ENCODE peak calls at places on chromosomes 12 and 14, in nine cellular contexts. One of them, this sample, is unnamed.

GRCh38 chr14:65149116-65149515 is 46.8 kb upstream of the MAX start:
- DNase-seq in HCT116: no peak
- DNase-seq in HepG2: no peak
- DNase-seq in uterus: no peak
- DNase-seq in testis: no peak
- DNase-seq in transverse colon: no peak
- DNase-seq in esophagus squamous epithelium: no peak
- DNase-seq in heart left ventricle: no peak
- DNase-seq in A549: no peak
- DNase-seq in this sample: no peak

GRCh38 chr12:18045446-18046001 is 44.5 kb downstream of the RERGL start:
- DNase-seq in HCT116: no peak
- DNase-seq in HepG2: no peak
- DNase-seq in uterus: no peak
- DNase-seq in testis: no peak
- DNase-seq in transverse colon: no peak
- DNase-seq in esophagus squamous epithelium: no peak
- DNase-seq in heart left ventricle: no peak
- DNase-seq in A549: no peak
- DNase-seq in this sample: no peak

GRCh38 chr12:16555630-16556029 is 50.3 kb downstream of the LMO3 start:
- DNase-seq in HCT116: no peak
- DNase-seq in HepG2: no peak
- DNase-seq in uterus: no peak
- DNase-seq in testis: no peak
- DNase-seq in transverse colon: no peak
- DNase-seq in esophagus squamous epithelium: no peak
- DNase-seq in heart left ventricle: no peak
- DNase-seq in A549: no peak
- DNase-seq in this sample: no peak

GRCh38 chr14:100117647-100118376 is 41.6 kb downstream of the DEGS2 start:
- DNase-seq in HCT116: no peak
- DNase-seq in HepG2: no peak
- DNase-seq in uterus: no peak
- DNase-seq in testis: no peak
- DNase-seq in transverse colon: peak; percentile 65
- DNase-seq in esophagus squamous epithelium: no peak
- DNase-seq in heart left ventricle: no peak
- DNase-seq in A549: no peak
- DNase-seq in this sample: no peak

GRCh38 chr14:103136388-103137271 is 13.4 kb downstream of the TNFAIP2 start:
- DNase-seq in HCT116: peak; percentile 28
- DNase-seq in HepG2: no peak
- DNase-seq in uterus: peak; percentile 63
- DNase-seq in testis: no peak
- DNase-seq in transverse colon: no peak
- DNase-seq in esophagus squamous epithelium: no peak
- DNase-seq in heart left ventricle: no peak
- DNase-seq in A549: no peak
- DNase-seq in this sample: peak; percentile 36

GRCh38 chr14:72604133-72604532 is 289.8 kb downstream of the DPF3 start:
- DNase-seq in HCT116: no peak
- DNase-seq in HepG2: no peak
- DNase-seq in uterus: no peak
- DNase-seq in testis: no peak
- DNase-seq in transverse colon: no peak
- DNase-seq in esophagus squamous epithelium: no peak
- DNase-seq in heart left ventricle: no peak
- DNase-seq in A549: no peak
- DNase-seq in this sample: no peak

GRCh38 chr14:61934385-61934784 is 172.2 kb downstream of the SNAPC1 start:
- DNase-seq in HCT116: no peak
- DNase-seq in HepG2: no peak
- DNase-seq in uterus: no peak
- DNase-seq in testis: no peak
- DNase-seq in transverse colon: no peak
- DNase-seq in esophagus squamous epithelium: no peak
- DNase-seq in heart left ventricle: no peak
- DNase-seq in A549: no peak
- DNase-seq in this sample: no peak

GRCh38 chr12:111283986-111284385 is 84.9 kb downstream of the PHETA1 start:
- DNase-seq in HCT116: no peak
- DNase-seq in HepG2: no peak
- DNase-seq in uterus: no peak
- DNase-seq in testis: no peak
- DNase-seq in transverse colon: no peak
- DNase-seq in esophagus squamous epithelium: no peak
- DNase-seq in heart left ventricle: no peak
- DNase-seq in A549: no peak
- DNase-seq in this sample: no peak

GRCh38 chr12:18165422-18165871 is 75.5 kb upstream of the RERGL start:
- DNase-seq in HCT116: no peak
- DNase-seq in HepG2: no peak
- DNase-seq in uterus: no peak
- DNase-seq in testis: no peak
- DNase-seq in transverse colon: no peak
- DNase-seq in esophagus squamous epithelium: no peak
- DNase-seq in heart left ventricle: no peak
- DNase-seq in A549: no peak
- DNase-seq in this sample: no peak

GRCh38 chr12:56593909-56594621 is 36.1 kb downstream of the BAZ2A start:
- DNase-seq in HCT116: peak; percentile 51
- DNase-seq in HepG2: peak; percentile 35
- DNase-seq in uterus: peak; percentile 36
- DNase-seq in testis: peak; percentile 69
- DNase-seq in transverse colon: peak; percentile 43
- DNase-seq in esophagus squamous epithelium: no peak
- DNase-seq in heart left ventricle: no peak
- DNase-seq in A549: peak; percentile 78
- DNase-seq in this sample: peak; percentile 73

GRCh38 chr12:55732288-55732687 is 3.5 kb upstream of the CD63 start:
- DNase-seq in HCT116: no peak
- DNase-seq in HepG2: no peak
- DNase-seq in uterus: no peak
- DNase-seq in testis: no peak
- DNase-seq in transverse colon: no peak
- DNase-seq in esophagus squamous epithelium: no peak
- DNase-seq in heart left ventricle: no peak
- DNase-seq in A549: no peak
- DNase-seq in this sample: no peak

GRCh38 chr12:120249266-120249874 is 16.2 kb downstream of the PXN start:
- DNase-seq in HCT116: no peak
- DNase-seq in HepG2: no peak
- DNase-seq in uterus: no peak
- DNase-seq in testis: no peak
- DNase-seq in transverse colon: no peak
- DNase-seq in esophagus squamous epithelium: no peak
- DNase-seq in heart left ventricle: no peak
- DNase-seq in A549: no peak
- DNase-seq in this sample: no peak

GRCh38 chr12:530308-530707 is 70.6 kb downstream of the B4GALNT3 start:
- DNase-seq in HCT116: no peak
- DNase-seq in HepG2: no peak
- DNase-seq in uterus: no peak
- DNase-seq in testis: no peak
- DNase-seq in transverse colon: no peak
- DNase-seq in esophagus squamous epithelium: no peak
- DNase-seq in heart left ventricle: no peak
- DNase-seq in A549: no peak
- DNase-seq in this sample: no peak

GRCh38 chr12:19572920-19573558 is 133.7 kb downstream of the AEBP2 start:
- DNase-seq in HCT116: peak; percentile 32
- DNase-seq in HepG2: peak; percentile 45
- DNase-seq in uterus: peak; percentile 24
- DNase-seq in testis: peak; percentile 56
- DNase-seq in transverse colon: peak; percentile 13
- DNase-seq in esophagus squamous epithelium: no peak
- DNase-seq in heart left ventricle: no peak
- DNase-seq in A549: no peak
- DNase-seq in this sample: peak; percentile 59

GRCh38 chr12:117228239-117228638 is 38.0 kb upstream of the FBXO21 start:
- DNase-seq in HCT116: no peak
- DNase-seq in HepG2: no peak
- DNase-seq in uterus: no peak
- DNase-seq in testis: no peak
- DNase-seq in transverse colon: no peak
- DNase-seq in esophagus squamous epithelium: no peak
- DNase-seq in heart left ventricle: no peak
- DNase-seq in A549: peak; percentile 72
- DNase-seq in this sample: no peak

GRCh38 chr12:121420109-121420508 is 20.2 kb downstream of the RNF34 start:
- DNase-seq in HCT116: no peak
- DNase-seq in HepG2: no peak
- DNase-seq in uterus: no peak
- DNase-seq in testis: no peak
- DNase-seq in transverse colon: no peak
- DNase-seq in esophagus squamous epithelium: no peak
- DNase-seq in heart left ventricle: no peak
- DNase-seq in A549: no peak
- DNase-seq in this sample: no peak
- TF ChIP-seq POLR2A in HCT116: no peak
- TF ChIP-seq POLR2A in HepG2: no peak
- TF ChIP-seq POLR2A in uterus: no peak
- TF ChIP-seq POLR2A in testis: no peak
- TF ChIP-seq POLR2A in transverse colon: no peak
- TF ChIP-seq POLR2A in esophagus squamous epithelium: no peak
- TF ChIP-seq POLR2A in heart left ventricle: no peak
- TF ChIP-seq POLR2A in A549: no peak
- TF ChIP-seq POLR2A in this sample: no peak

GRCh38 chr12:132828706-132829534 is at the start of gene GOLGA3:
- DNase-seq in HCT116: peak; percentile 94
- DNase-seq in HepG2: peak; percentile 87
- DNase-seq in uterus: peak; percentile 92
- DNase-seq in testis: peak; percentile 97
- DNase-seq in transverse colon: peak; percentile 96
- DNase-seq in esophagus squamous epithelium: peak; percentile 61
- DNase-seq in heart left ventricle: peak; percentile 97
- DNase-seq in A549: peak; percentile 95
- DNase-seq in this sample: peak; percentile 97
- TF ChIP-seq POLR2A in HCT116: peak; percentile 27
- TF ChIP-seq POLR2A in HepG2: peak; percentile 60
- TF ChIP-seq POLR2A in uterus: peak; percentile 72
- TF ChIP-seq POLR2A in testis: no peak
- TF ChIP-seq POLR2A in transverse colon: peak; percentile 78
- TF ChIP-seq POLR2A in esophagus squamous epithelium: no peak
- TF ChIP-seq POLR2A in heart left ventricle: peak; percentile 38
- TF ChIP-seq POLR2A in A549: peak; percentile 58
- TF ChIP-seq POLR2A in this sample: peak; percentile 64

DNA sequence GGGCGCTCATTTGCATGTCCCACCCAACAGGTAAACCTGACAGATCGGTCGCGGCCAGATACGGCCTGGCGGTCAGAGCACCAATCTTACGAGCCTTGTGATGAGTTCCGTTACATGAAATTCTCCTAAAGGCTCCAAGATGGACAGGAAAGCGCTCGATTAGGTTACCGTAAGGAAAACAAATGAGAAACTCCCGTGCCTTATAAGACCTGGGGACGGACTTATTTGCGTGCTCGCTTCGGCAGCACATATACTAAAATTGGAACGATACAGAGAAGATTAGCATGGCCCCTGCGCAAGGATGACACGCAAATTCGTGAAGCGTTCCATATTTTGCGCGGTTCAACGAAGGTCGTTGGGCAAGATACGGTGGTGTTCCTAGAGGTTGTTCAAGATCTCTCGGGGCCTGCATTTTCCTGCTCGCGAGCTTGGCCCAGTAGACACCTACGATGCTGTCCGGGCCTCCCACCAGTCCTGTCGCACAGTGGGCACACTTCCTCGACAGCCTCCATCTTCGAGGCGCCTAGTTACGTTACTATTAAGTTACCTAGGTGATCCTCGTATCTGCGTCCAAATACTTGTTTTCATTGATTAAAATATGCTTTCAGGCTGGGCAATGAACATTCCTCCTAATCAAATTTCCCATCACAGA is at the start of gene RNU6-7:
- DNase-seq in HCT116: no peak
- DNase-seq in HepG2: peak; percentile 61
- DNase-seq in uterus: peak; percentile 57
- DNase-seq in testis: peak; percentile 74
- DNase-seq in transverse colon: peak; percentile 24
- DNase-seq in esophagus squamous epithelium: no peak
- DNase-seq in heart left ventricle: no peak
- DNase-seq in A549: no peak
- DNase-seq in this sample: peak; percentile 49
- TF ChIP-seq POLR2A in HCT116: no peak
- TF ChIP-seq POLR2A in HepG2: no peak
- TF ChIP-seq POLR2A in uterus: no peak
- TF ChIP-seq POLR2A in testis: no peak
- TF ChIP-seq POLR2A in transverse colon: no peak
- TF ChIP-seq POLR2A in esophagus squamous epithelium: no peak
- TF ChIP-seq POLR2A in heart left ventricle: no peak
- TF ChIP-seq POLR2A in A549: no peak
- TF ChIP-seq POLR2A in this sample: no peak

GRCh38 chr12:53193040-53193439 is 12.3 kb upstream of the CSAD start:
- DNase-seq in HCT116: no peak
- DNase-seq in HepG2: no peak
- DNase-seq in uterus: no peak
- DNase-seq in testis: no peak
- DNase-seq in transverse colon: no peak
- DNase-seq in esophagus squamous epithelium: no peak
- DNase-seq in heart left ventricle: no peak
- DNase-seq in A549: no peak
- DNase-seq in this sample: no peak
- TF ChIP-seq POLR2A in HCT116: no peak
- TF ChIP-seq POLR2A in HepG2: no peak
- TF ChIP-seq POLR2A in uterus: no peak
- TF ChIP-seq POLR2A in testis: no peak
- TF ChIP-seq POLR2A in transverse colon: no peak
- TF ChIP-seq POLR2A in esophagus squamous epithelium: no peak
- TF ChIP-seq POLR2A in heart left ventricle: no peak
- TF ChIP-seq POLR2A in A549: no peak
- TF ChIP-seq POLR2A in this sample: no peak

GRCh38 chr14:22598099-22598895 is at the start of gene ABHD4:
- DNase-seq in HCT116: no peak
- DNase-seq in HepG2: peak; percentile 79
- DNase-seq in uterus: peak; percentile 80
- DNase-seq in testis: peak; percentile 89
- DNase-seq in transverse colon: peak; percentile 89
- DNase-seq in esophagus squamous epithelium: no peak
- DNase-seq in heart left ventricle: peak; percentile 91
- DNase-seq in A549: peak; percentile 78
- DNase-seq in this sample: peak; percentile 83
- TF ChIP-seq POLR2A in HCT116: peak; percentile 32
- TF ChIP-seq POLR2A in HepG2: peak; percentile 85
- TF ChIP-seq POLR2A in uterus: peak; percentile 84
- TF ChIP-seq POLR2A in testis: peak; percentile 27
- TF ChIP-seq POLR2A in transverse colon: peak; percentile 90
- TF ChIP-seq POLR2A in esophagus squamous epithelium: no peak
- TF ChIP-seq POLR2A in heart left ventricle: peak; percentile 78
- TF ChIP-seq POLR2A in A549: peak; percentile 43
- TF ChIP-seq POLR2A in this sample: peak; percentile 85

This sample was measured in erythroblast.